ENCODE peak calls at places on chromosomes 12 and 14, in ten cellular contexts. G, Z, R, V, Y, M, L, S, N and Q are unnamed samples. For H3K4me1, the result is how much of the 10 kb centered on the place peaks cover.

GRCh38 chr12:46814143-46814542 is 11.7 kb downstream of the SLC38A4 start:
- ATAC-seq in G (no peak), Z (no peak), R (no peak), V (no peak), Y (no peak), M (no peak), L (no peak), S (no peak), N (no peak), Q (no peak)

GRCh38 chr12:116774020-116774419 is 35.9 kb downstream of the RNFT2 start:
- ATAC-seq in G (no peak), Z (no peak), R (no peak), V (no peak), Y (no peak), M (no peak), L (no peak), S (peak), N (no peak), Q (no peak)

GRCh38 chr14:34912966-34913365 is 37.8 kb upstream of the BAZ1A start:
- ATAC-seq in G (no peak), Z (no peak), R (no peak), V (no peak), Y (no peak), M (no peak), L (no peak), S (no peak), N (no peak), Q (no peak)

GRCh38 chr14:22272408-22272807 is 316.6 kb downstream of the DAD1 start:
- ATAC-seq in G (no peak), Z (no peak), R (no peak), V (no peak), Y (no peak), M (no peak), L (no peak), S (peak), N (no peak), Q (no peak)

GRCh38 chr12:117525766-117526165 is 164.3 kb upstream of the NOS1 start:
- ATAC-seq in G (no peak), Z (no peak), R (no peak), V (no peak), Y (no peak), M (no peak), L (no peak), S (no peak), N (no peak), Q (no peak)

GRCh38 chr14:64937176-64937820 is 5.2 kb downstream of the GPX2 start:
- ATAC-seq in G (no peak), Z (peak), R (peak), V (peak), Y (no peak), M (no peak), L (no peak), S (no peak), N (no peak), Q (no peak)

GRCh38 chr14:104707629-104708595 is 16.1 kb upstream of the ADSS1 start:
- ATAC-seq in G (peak), Z (no peak), R (no peak), V (peak), Y (no peak), M (peak), L (no peak), S (no peak), N (no peak), Q (peak)

GRCh38 chr14:66992776-66993175 is 196.5 kb upstream of the GARIN2 start:
- ATAC-seq in G (no peak), Z (no peak), R (no peak), V (no peak), Y (no peak), M (no peak), L (no peak), S (no peak), N (no peak), Q (no peak)

GRCh38 chr12:65878540-65878939 is 54.3 kb downstream of the HMGA2 start:
- ATAC-seq in G (no peak), Z (no peak), R (no peak), V (peak), Y (no peak), M (no peak), L (no peak), S (no peak), N (no peak), Q (no peak)

GRCh38 chr12:6915023-6915788 is 826 bp downstream of the ENO2 start:
- ATAC-seq in G (peak), Z (no peak), R (no peak), V (peak), Y (no peak), M (peak), L (peak), S (no peak), N (no peak), Q (no peak)
- TF ChIP-seq CTCF in G (no peak), Z (no peak), R (no peak), V (no peak), Y (no peak), M (no peak), L (no peak), S (no peak), N (no peak), Q (no peak)

DNA sequence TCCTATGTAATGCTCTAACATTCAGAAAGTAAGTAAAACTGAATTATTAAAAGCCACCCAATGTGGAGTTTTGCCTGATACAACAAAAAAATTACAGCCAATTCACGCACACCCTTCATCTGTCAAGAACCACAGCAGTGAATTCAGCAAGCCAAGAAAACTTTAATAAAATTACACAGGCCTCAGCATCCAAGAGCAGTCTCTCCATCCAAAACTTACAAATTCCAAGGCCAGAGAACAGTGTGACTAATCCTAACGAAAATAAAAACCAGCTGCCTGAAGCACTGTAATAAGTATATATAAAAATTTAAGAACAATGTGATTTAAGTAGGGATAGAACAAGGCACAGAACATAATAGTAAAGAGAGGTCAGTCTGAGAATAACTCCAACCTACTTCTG is 54.2 kb downstream of the SIX6 start:
- ATAC-seq in G (peak), Z (peak), R (no peak), V (no peak), Y (peak), M (no peak), L (no peak), S (no peak), N (no peak), Q (no peak)
- H3K4me3 ChIP-seq in G (no peak), Z (no peak), R (no peak), V (no peak), Y (no peak), M (no peak), L (no peak), S (no peak), N (no peak), Q (no peak)

DNA sequence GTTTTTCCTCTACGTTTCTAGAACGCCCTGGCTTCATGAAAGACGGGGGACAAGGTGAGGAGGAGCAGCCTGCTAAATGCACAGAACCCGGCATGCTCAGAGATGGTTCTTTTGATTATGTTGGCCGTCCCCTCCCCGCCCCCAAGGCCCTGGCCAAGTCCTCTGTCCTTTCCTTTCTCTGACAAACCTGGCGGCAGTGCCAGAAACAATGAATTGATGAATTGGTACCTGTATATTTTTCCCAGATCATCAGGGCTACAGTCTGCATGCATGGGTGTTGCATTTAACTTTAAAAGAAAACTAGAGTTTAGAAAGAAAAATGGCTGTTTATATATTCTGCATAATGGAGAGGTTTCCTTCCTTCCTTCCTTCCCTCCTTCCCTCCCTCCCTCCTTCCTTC is 29.0 kb downstream of the GPRC5D start:
- ATAC-seq in G (no peak), Z (no peak), R (no peak), V (no peak), Y (no peak), M (no peak), L (no peak), S (no peak), N (no peak), Q (no peak)
- H3K4me1 ChIP-seq in G (under half), Z (under half), R (under half), V (half or more), Y (under half), M (under half), L (under half), S (under half), N (under half), Q (under half)

GRCh38 chr14:25833341-25834121 is 764.3 kb downstream of the NOVA1 start:
- ATAC-seq in G (peak), Z (no peak), R (no peak), V (no peak), Y (no peak), M (no peak), L (no peak), S (no peak), N (no peak), Q (no peak)
- TF ChIP-seq CTCF in G (no peak), Z (no peak), R (no peak), V (no peak), Y (no peak), M (no peak), L (no peak), S (no peak), N (no peak), Q (peak)

GRCh38 chr12:2961705-2962104 is 2.5 kb downstream of the TEAD4 start:
- ATAC-seq in G (no peak), Z (no peak), R (no peak), V (no peak), Y (no peak), M (no peak), L (no peak), S (no peak), N (no peak), Q (no peak)
- H3K4me3 ChIP-seq in G (no peak), Z (peak), R (peak), V (no peak), Y (peak), M (no peak), L (peak), S (no peak), N (peak), Q (no peak)

GRCh38 chr12:14431990-14432389 is 66.5 kb downstream of the ATF7IP start:
- ATAC-seq in G (no peak), Z (peak), R (no peak), V (no peak), Y (no peak), M (no peak), L (no peak), S (no peak), N (no peak), Q (no peak)

GRCh38 chr12:14430394-14430986 is 65.0 kb downstream of the ATF7IP start:
- ATAC-seq in G (no peak), Z (no peak), R (no peak), V (no peak), Y (no peak), M (no peak), L (no peak), S (no peak), N (no peak), Q (no peak)

GRCh38 chr12:14435627-14436026 is 70.1 kb downstream of the ATF7IP start:
- ATAC-seq in G (no peak), Z (no peak), R (no peak), V (no peak), Y (no peak), M (no peak), L (no peak), S (no peak), N (no peak), Q (no peak)
- H3K4me1 ChIP-seq in G (under half), Z (under half), R (under half), V (under half), Y (under half), M (under half), L (under half), S (under half), N (under half), Q (under half)

GRCh38 chr14:75587388-75587787 is 9.0 kb downstream of the FLVCR2 start:
- ATAC-seq in G (no peak), Z (no peak), R (no peak), V (no peak), Y (no peak), M (no peak), L (no peak), S (no peak), N (no peak), Q (no peak)

GRCh38 chr14:75589896-75590295 is 11.5 kb downstream of the FLVCR2 start:
- ATAC-seq in G (peak), Z (no peak), R (no peak), V (no peak), Y (no peak), M (no peak), L (peak), S (no peak), N (peak), Q (no peak)

GRCh38 chr14:75595211-75595610 is 16.8 kb downstream of the FLVCR2 start:
- ATAC-seq in G (no peak), Z (no peak), R (no peak), V (no peak), Y (peak), M (no peak), L (no peak), S (no peak), N (no peak), Q (no peak)

GRCh38 chr14:75591987-75592575 is 13.7 kb downstream of the FLVCR2 start:
- ATAC-seq in G (no peak), Z (no peak), R (no peak), V (no peak), Y (peak), M (no peak), L (no peak), S (no peak), N (no peak), Q (no peak)

GRCh38 chr14:75591331-75591946 is 13.0 kb downstream of the FLVCR2 start:
- ATAC-seq in G (no peak), Z (no peak), R (peak), V (no peak), Y (peak), M (no peak), L (no peak), S (no peak), N (no peak), Q (no peak)
- TF ChIP-seq CTCF in G (no peak), Z (no peak), R (no peak), V (no peak), Y (no peak), M (peak), L (no peak), S (no peak), N (no peak), Q (no peak)

GRCh38 chr12:63944036-63944579 is 99.6 kb downstream of the SRGAP1 start:
- ATAC-seq in G (no peak), Z (no peak), R (no peak), V (no peak), Y (no peak), M (no peak), L (no peak), S (no peak), N (no peak), Q (no peak)
- H3K4me3 ChIP-seq in G (no peak), Z (no peak), R (no peak), V (no peak), Y (no peak), M (no peak), L (no peak), S (no peak), N (no peak), Q (no peak)